ENCODE peak calls at places on chromosomes 2 and 18, in five cellular contexts. N is mucosa of gallbladder; F is NT2/D1; X is CD4-positive, alpha-beta T cell; Q is prostate gland. Y is an unnamed sample.

GRCh38 chr2:23636412-23636811 is 251.4 kb downstream of the KLHL29 start:
- DNase-seq in N (no peak), F (no peak), X (no peak), Q (no peak), Y (no peak)

GRCh38 chr18:48674198-48674721 is 135.4 kb downstream of the CTIF start:
- DNase-seq in N (no peak), F (no peak), X (no peak), Q (no peak), Y (no peak)

GRCh38 chr2:229392214-229392613 is 121.1 kb upstream of the PID1 start:
- DNase-seq in N (no peak), F (no peak), X (no peak), Q (no peak), Y (no peak)

GRCh38 chr2:237383991-237384671 is 29.8 kb downstream of the COL6A3 start:
- DNase-seq in N (no peak), F (no peak), X (no peak), Q (no peak), Y (no peak)

GRCh38 chr2:98348066-98348561 is 1.9 kb downstream of the CNGA3 start:
- DNase-seq in N (no peak), F (no peak), X (no peak), Q (no peak), Y (no peak)

GRCh38 chr2:905091-905832 is 45.4 kb upstream of the SNTG2 start:
- DNase-seq in N (peak), F (no peak), X (no peak), Q (no peak), Y (no peak)

GRCh38 chr2:26735883-26736588 is 28.0 kb upstream of the SLC35F6 start:
- DNase-seq in N (no peak), F (no peak), X (no peak), Q (no peak), Y (no peak)

GRCh38 chr18:55343396-55344073 is 244.5 kb downstream of the TCF4 start:
- DNase-seq in N (no peak), F (no peak), X (no peak), Q (no peak), Y (no peak)

GRCh38 chr2:60839126-60839813 is 42.1 kb upstream of the REL start:
- DNase-seq in N (no peak), F (peak), X (no peak), Q (no peak), Y (no peak)

GRCh38 chr18:62603211-62603610 is 80.4 kb downstream of the ZCCHC2 start:
- DNase-seq in N (no peak), F (no peak), X (no peak), Q (no peak), Y (no peak)

GRCh38 chr18:36899289-36899688 is 70.4 kb downstream of the KIAA1328 start:
- DNase-seq in N (no peak), F (peak), X (no peak), Q (no peak), Y (no peak)

GRCh38 chr2:127426501-127427354 is 8.5 kb downstream of the PROC start:
- DNase-seq in N (no peak), F (no peak), X (no peak), Q (no peak), Y (no peak)

GRCh38 chr18:57175550-57175949 is 28.7 kb downstream of the BOD1L2 start:
- DNase-seq in N (no peak), F (no peak), X (no peak), Q (no peak), Y (no peak)

GRCh38 chr18:28019425-28020108 is 157.4 kb downstream of the CDH2 start:
- DNase-seq in N (no peak), F (no peak), X (no peak), Q (no peak), Y (no peak)

GRCh38 chr18:2884706-2885285 is 38.0 kb downstream of the EMILIN2 start:
- DNase-seq in N (no peak), F (no peak), X (no peak), Q (no peak), Y (no peak)

GRCh38 chr2:65456074-65456473 is 23.7 kb upstream of the SPRED2 start:
- DNase-seq in N (no peak), F (no peak), X (no peak), Q (no peak), Y (no peak)

GRCh38 chr2:27370816-27371620 is 602 bp downstream of the SNX17 start:
- DNase-seq in N (no peak), F (no peak), X (no peak), Q (peak), Y (peak)

GRCh38 chr2:129233751-129234406 is 745.6 kb upstream of the RAB6C start:
- DNase-seq in N (peak), F (no peak), X (no peak), Q (peak), Y (no peak)

GRCh38 chr2:141187063-141187429 is 943.8 kb downstream of the LRP1B start:
- DNase-seq in N (no peak), F (no peak), X (no peak), Q (no peak), Y (no peak)

GRCh38 chr2:219713110-219713509 is 85.7 kb downstream of the SLC4A3 start:
- DNase-seq in N (no peak), F (no peak), X (no peak), Q (no peak), Y (no peak)

GRCh38 chr2:11702946-11703345 is 33.0 kb upstream of the NTSR2 start:
- DNase-seq in N (no peak), F (no peak), X (no peak), Q (no peak), Y (no peak)

GRCh38 chr18:46771141-46771540 is 14.3 kb upstream of the ST8SIA5 start:
- DNase-seq in N (no peak), F (no peak), X (no peak), Q (no peak), Y (no peak)

GRCh38 chr18:13220326-13220991 is 1.9 kb downstream of the LDLRAD4 start:
- DNase-seq in N (no peak), F (no peak), X (no peak), Q (no peak), Y (no peak)

GRCh38 chr2:85390941-85391669 is 19.1 kb downstream of the CAPG start:
- DNase-seq in N (peak), F (peak), X (peak), Q (peak), Y (peak)

GRCh38 chr2:65639156-65639876 is 206.9 kb upstream of the SPRED2 start:
- DNase-seq in N (peak), F (no peak), X (no peak), Q (no peak), Y (no peak)

GRCh38 chr2:24342110-24342910 is 18.0 kb downstream of the ITSN2 start:
- DNase-seq in N (no peak), F (no peak), X (no peak), Q (no peak), Y (no peak)